ENCODE peak calls at places on chromosomes 6 and 20, in four cellular contexts. S is colonic mucosa; G is activated CD8-positive, alpha-beta memory T cell treated with anti-CD3 and anti-CD28 coated beads for 4 hours; I is nucleus accumbens. T is an unnamed sample.

GRCh38 chr6:10300071-10300470 is 114.8 kb downstream of the TFAP2A start:
- DNase-seq in I (no peak), G (no peak), S (no peak), T (no peak)

GRCh38 chr6:27592107-27592480 is 119.2 kb upstream of the ZNF184 start:
- DNase-seq in S (no peak), I (no peak), G (no peak), T (peak; percentile 44)

GRCh38 chr20:58893355-58894151 is 41.0 kb downstream of the GNAS start:
- DNase-seq in S (no peak), I (no peak), G (no peak), T (no peak)

GRCh38 chr6:39902786-39903465 is 31.3 kb downstream of the MOCS1 start:
- DNase-seq in I (no peak), G (no peak), S (no peak), T (no peak)

GRCh38 chr20:57473246-57474042 is 51.5 kb downstream of the CTCFL start:
- DNase-seq in I (peak; percentile 5), G (peak; percentile 13), S (no peak), T (peak; percentile 50)

GRCh38 chr6:163984446-163984936 is 570.0 kb downstream of the QKI start:
- DNase-seq in I (no peak), G (no peak), S (no peak), T (no peak)

GRCh38 chr6:22049002-22049401 is 247.8 kb downstream of the PRL start:
- DNase-seq in I (no peak), G (no peak), S (no peak), T (no peak)

GRCh38 chr6:37643851-37644672 is 53.6 kb downstream of the MDGA1 start:
- DNase-seq in G (peak; percentile 13), S (no peak), I (no peak), T (no peak)

GRCh38 chr6:34514593-34515472 is 41.3 kb downstream of the SPDEF start:
- DNase-seq in G (no peak), I (peak; percentile 26), S (no peak), T (no peak)

GRCh38 chr6:52417675-52418111 is 2.4 kb upstream of the EFHC1 start:
- DNase-seq in S (no peak), I (no peak), G (no peak), T (peak; percentile 92)

GRCh38 chr6:22442826-22443225 is 126.5 kb upstream of the HDGFL1 start:
- DNase-seq in I (no peak), G (no peak), S (no peak), T (no peak)

GRCh38 chr20:29298759-29299613 is 1958.5 kb upstream of the DEFB115 start:
- DNase-seq in I (no peak), G (no peak), S (no peak), T (no peak)

GRCh38 chr6:68235192-68235812 is 399.8 kb upstream of the ADGRB3 start:
- DNase-seq in G (no peak), S (no peak), I (no peak), T (peak; percentile 19)

GRCh38 chr6:156718647-156719394 is 58.4 kb upstream of the ARID1B start:
- DNase-seq in G (no peak), I (no peak), S (peak; percentile 33), T (peak; percentile 84)

GRCh38 chr20:63898882-63899558 is 4.1 kb downstream of the DNAJC5 start:
- DNase-seq in I (no peak), S (no peak), G (no peak), T (no peak)

GRCh38 chr6:138293996-138294395 is 75.7 kb upstream of the PBOV1 start:
- DNase-seq in G (no peak), I (no peak), S (no peak), T (peak; percentile 76)

GRCh38 chr6:34350100-34350936 is 42.2 kb downstream of the NUDT3 start:
- DNase-seq in G (no peak), I (no peak), S (no peak), T (no peak)

GRCh38 chr6:1864496-1864895 is 254.8 kb downstream of the FOXC1 start:
- DNase-seq in I (no peak), S (no peak), G (no peak), T (no peak)

GRCh38 chr6:169905041-169905807 is 153.8 kb downstream of the ERMARD start:
- DNase-seq in S (peak; percentile 27), I (no peak), G (no peak), T (peak; percentile 75)

GRCh38 chr20:47506335-47506734 is 4.6 kb downstream of the NCOA3 start:
- DNase-seq in I (no peak), G (no peak), S (no peak), T (no peak)

GRCh38 chr6:134429861-134430380 is 112.0 kb upstream of the SGK1 start:
- DNase-seq in S (no peak), I (no peak), G (no peak), T (no peak)

GRCh38 chr6:168035098-168035660 is 37.7 kb downstream of the KIF25 start:
- DNase-seq in I (peak; percentile 61), G (no peak), S (peak; percentile 35), T (peak; percentile 61)

GRCh38 chr6:10305740-10306423 is 109.0 kb downstream of the TFAP2A start:
- DNase-seq in S (no peak), G (no peak), I (no peak), T (no peak)

T was measured in MG63.